ENCODE peak calls at places on chromosome 3, in eight cellular contexts. J is breast epithelium, E is Peyer's patch, I is RWPE1, P is HCT116, S is transverse colon, Y is body of pancreas, A is A549. B is an unnamed sample.
A peak's percentile ranks its signal among the peaks of the same experiment; 100 is the strongest.

GRCh38 chr3:143084856-143085731 is 34.5 kb upstream of the CHST2 start:
- DNase-seq in J (no peak), E (no peak), I (peak; percentile 15), P (no peak), S (no peak), Y (no peak), A (no peak), B (no peak)

GRCh38 chr3:143824675-143825074 is 23.6 kb downstream of the SLC9A9 start:
- DNase-seq in J (no peak), E (no peak), I (no peak), P (no peak), S (no peak), Y (no peak), A (no peak), B (no peak)

GRCh38 chr3:38588276-38588971 is 61.1 kb downstream of the SCN5A start:
- DNase-seq in J (no peak), E (peak; percentile 42), I (no peak), P (no peak), S (peak; percentile 2), Y (peak; percentile 9), A (no peak), B (no peak)

GRCh38 chr3:166052440-166052839 is 215.2 kb upstream of the BCHE start:
- DNase-seq in J (no peak), E (no peak), I (no peak), P (no peak), S (no peak), Y (no peak), A (no peak), B (no peak)

GRCh38 chr3:127768346-127769008 is 53.8 kb downstream of the MGLL start:
- DNase-seq in J (no peak), E (no peak), I (peak; percentile 97), P (no peak), S (no peak), Y (no peak), A (peak; percentile 57), B (peak; percentile 80)

GRCh38 chr3:41848745-41849574 is 112.9 kb downstream of the ULK4 start:
- DNase-seq in J (no peak), E (no peak), I (no peak), P (no peak), S (no peak), Y (no peak), A (no peak), B (no peak)

GRCh38 chr3:62046326-62046725 is 327.0 kb downstream of the FEZF2 start:
- DNase-seq in J (no peak), E (no peak), I (no peak), P (no peak), S (no peak), Y (no peak), A (no peak), B (no peak)

GRCh38 chr3:114809668-114810413 is 337.2 kb downstream of the ZBTB20 start:
- DNase-seq in J (no peak), E (no peak), I (no peak), P (no peak), S (no peak), Y (no peak), A (no peak), B (no peak)

GRCh38 chr3:43855674-43856299 is 165.0 kb downstream of the ABHD5 start:
- DNase-seq in J (no peak), E (peak; percentile 58), I (no peak), P (peak; percentile 27), S (peak; percentile 70), Y (peak; percentile 63), A (peak; percentile 29), B (no peak)

GRCh38 chr3:185558395-185558794 is 6.0 kb upstream of the LIPH start:
- DNase-seq in J (peak; percentile 58), E (peak; percentile 79), I (peak; percentile 76), P (peak; percentile 84), S (peak; percentile 85), Y (peak; percentile 93), A (no peak), B (no peak)

GRCh38 chr3:185559706-185560090 is 7.3 kb upstream of the LIPH start:
- DNase-seq in J (no peak), E (no peak), I (no peak), P (no peak), S (no peak), Y (no peak), A (no peak), B (no peak)

GRCh38 chr3:185555948-185556347 is 3.6 kb upstream of the LIPH start:
- DNase-seq in J (no peak), E (no peak), I (no peak), P (no peak), S (no peak), Y (no peak), A (no peak), B (no peak)

GRCh38 chr3:185552358-185552877 is at the start of gene LIPH:
- DNase-seq in J (no peak), E (no peak), I (no peak), P (peak; percentile 76), S (peak; percentile 82), Y (peak; percentile 52), A (peak; percentile 48), B (no peak)

DNA sequence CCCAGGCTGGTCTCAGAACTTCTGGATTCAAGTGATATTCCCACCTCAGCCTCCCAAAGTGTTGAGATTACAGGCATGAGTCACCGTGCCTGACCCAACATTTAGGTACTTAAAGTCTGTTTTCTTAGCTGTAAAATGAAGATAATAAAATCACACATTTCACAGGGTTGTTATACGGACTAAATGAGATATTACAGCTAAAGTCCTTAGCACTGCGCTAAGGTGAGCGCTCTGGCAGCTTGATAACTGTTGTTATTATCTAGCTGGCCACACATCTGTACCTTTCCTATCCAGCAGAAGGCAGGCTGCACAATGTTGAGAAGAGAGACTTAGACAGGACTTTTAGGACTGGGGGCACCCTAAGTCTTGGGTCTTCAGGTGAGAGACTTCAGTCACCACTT is 2.7 kb upstream of the LIPH start:
- DNase-seq in J (no peak), E (no peak), I (no peak), P (no peak), S (peak; percentile 50), Y (no peak), A (no peak), B (no peak)
- H3K27ac ChIP-seq in J (no peak overlapping the region), E (no peak overlapping the region), I (no peak overlapping the region), P (no peak overlapping the region), S (peak overlapping the region; percentile 84), Y (no peak overlapping the region), A (no peak overlapping the region), B (no peak overlapping the region)

DNA sequence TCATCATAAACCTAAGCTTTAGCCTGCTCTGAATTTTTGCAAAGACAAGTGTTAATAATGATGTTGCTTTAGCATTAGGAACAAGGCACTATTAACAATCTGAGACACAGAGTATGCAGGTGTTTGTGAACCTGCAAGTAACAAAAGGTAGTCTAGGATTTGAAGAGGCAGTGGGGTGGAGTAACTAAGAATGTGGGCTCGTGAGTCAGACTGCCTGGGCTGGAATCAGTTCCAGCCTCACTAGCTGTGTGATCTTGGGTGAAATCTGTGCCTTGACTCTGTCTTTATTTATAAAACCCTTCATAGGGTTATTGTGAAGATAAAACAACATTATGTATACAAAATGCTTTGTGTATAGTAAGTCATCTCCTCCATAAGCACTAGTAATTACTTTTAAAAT is 610.6 kb upstream of the CFAP20DC start:
- DNase-seq in J (no peak), E (no peak), I (peak; percentile 46), P (no peak), S (no peak), Y (no peak), A (no peak), B (no peak)
- H3K27ac ChIP-seq in J (no peak overlapping the region), E (no peak overlapping the region), I (no peak overlapping the region), P (no peak overlapping the region), S (no peak overlapping the region), Y (no peak overlapping the region), A (peak overlapping the region; percentile 82), B (no peak overlapping the region)

GRCh38 chr3:101779047-101779807 is at the start of gene NXPE3:
- DNase-seq in J (peak; percentile 85), E (peak; percentile 91), I (peak; percentile 81), P (peak; percentile 57), S (peak; percentile 93), Y (peak; percentile 87), A (peak; percentile 85), B (peak; percentile 97)
- H3K27ac ChIP-seq in J (peak within 1 kb of the TSS; percentile 89), E (peak within 1 kb of the TSS; percentile 92), I (peak within 1 kb of the TSS; percentile 82), P (peak within 1 kb of the TSS; percentile 60), S (peak within 1 kb of the TSS; percentile 93), Y (peak within 1 kb of the TSS; percentile 13), A (peak within 1 kb of the TSS; percentile 92), B (peak within 1 kb of the TSS; percentile 95)

DNA sequence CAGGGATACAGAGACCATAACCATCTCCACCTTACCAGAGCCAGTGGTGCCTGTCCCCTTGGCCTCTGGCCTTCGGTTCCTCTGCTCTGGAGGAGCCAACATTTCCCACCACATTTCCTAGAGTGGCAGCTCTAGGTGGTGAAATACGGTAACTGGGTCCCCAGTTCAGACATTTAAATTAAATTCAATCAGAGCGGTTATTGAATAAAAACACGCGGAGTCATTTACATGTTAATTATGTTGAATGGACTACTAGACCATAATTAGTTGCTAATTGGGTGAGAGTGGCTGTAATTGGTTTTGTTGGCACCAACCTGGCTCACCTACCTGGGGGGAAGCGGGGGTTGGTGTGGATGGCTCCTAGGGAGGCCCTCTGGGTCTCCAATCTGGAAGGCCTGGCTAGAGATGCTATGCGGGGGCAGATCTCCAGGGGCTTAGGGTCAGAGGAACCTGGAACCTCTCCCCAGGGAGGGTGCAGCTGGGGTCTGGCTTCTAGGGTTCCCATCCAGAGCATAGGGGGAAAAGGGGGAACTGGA is 12.7 kb downstream of the SEMA3F start:
- DNase-seq in J (no peak), E (no peak), I (no peak), P (no peak), S (no peak), Y (no peak), A (no peak), B (no peak)
- H3K27ac ChIP-seq in J (peak overlapping the region; percentile 90), E (no peak overlapping the region), I (peak overlapping the region; percentile 99), P (no peak overlapping the region), S (peak overlapping the region; percentile 82), Y (no peak overlapping the region), A (peak overlapping the region; percentile 50), B (peak overlapping the region; percentile 76)

GRCh38 chr3:129727707-129728106 is 121.2 kb upstream of the PLXND1 start:
- DNase-seq in J (no peak), E (no peak), I (no peak), P (no peak), S (no peak), Y (no peak), A (no peak), B (no peak)
- H3K27ac ChIP-seq in J (no peak overlapping the region), E (no peak overlapping the region), I (no peak overlapping the region), P (no peak overlapping the region), S (no peak overlapping the region), Y (no peak overlapping the region), A (no peak overlapping the region), B (no peak overlapping the region)

B was measured in ascending aorta.